ENCODE peak calls at places on chromosomes 16 and 17, in six cellular contexts. B is dorsolateral prefrontal cortex, G is colonic mucosa, I is heart right ventricle, S is kidney epithelial cell, T is fibroblast of lung. Y is an unnamed sample.

GRCh38 chr17:62630365-62631085 is 3.1 kb downstream of the MRC2 start:
- DNase-seq in B (no peak), I (no peak), S (no peak), T (no peak), G (no peak), Y (peak; percentile 31)

GRCh38 chr17:14805348-14805747 is 459.8 kb downstream of the PMP22 start:
- DNase-seq in G (no peak), B (no peak), I (no peak), T (no peak), S (no peak), Y (no peak)

GRCh38 chr16:20638711-20639335 is 58.7 kb downstream of the ACSM1 start:
- DNase-seq in I (no peak), S (no peak), G (no peak), B (no peak), T (no peak), Y (no peak)

GRCh38 chr16:85491798-85492616 is 121.1 kb upstream of the GSE1 start:
- DNase-seq in I (peak; percentile 83), T (peak; percentile 43), S (no peak), B (peak; percentile 69), G (peak; percentile 74), Y (peak; percentile 29)

GRCh38 chr16:52283018-52283417 is 263.9 kb downstream of the TOX3 start:
- DNase-seq in I (no peak), T (peak; percentile 56), B (no peak), S (no peak), G (no peak), Y (no peak)

GRCh38 chr17:75542184-75542583 is 16.7 kb downstream of the LLGL2 start:
- DNase-seq in I (no peak), S (no peak), T (no peak), B (no peak), G (peak; percentile 73), Y (no peak)

GRCh38 chr17:78497115-78497540 is 80.1 kb downstream of the DNAH17 start:
- DNase-seq in I (peak; percentile 76), S (peak; percentile 35), G (peak; percentile 64), T (peak; percentile 73), B (peak; percentile 87), Y (peak; percentile 63)

GRCh38 chr17:56260421-56260820 is 107.1 kb downstream of the ANKFN1 start:
- DNase-seq in S (no peak), I (no peak), B (no peak), G (no peak), T (no peak), Y (no peak)

GRCh38 chr16:46658925-46659324 is 30.1 kb downstream of the VPS35 start:
- DNase-seq in T (no peak), I (peak; percentile 13), G (no peak), B (no peak), S (no peak), Y (no peak)

GRCh38 chr16:55297910-55298175 is 26.2 kb upstream of the IRX6 start:
- DNase-seq in G (no peak), I (no peak), S (peak; percentile 85), T (no peak), B (no peak), Y (peak; percentile 92)

GRCh38 chr16:70324998-70325765 is 21.5 kb upstream of the DDX19A start:
- DNase-seq in I (no peak), S (no peak), G (no peak), T (no peak), B (no peak), Y (no peak)

GRCh38 chr17:31286587-31286986 is 10.5 kb downstream of the OMG start:
- DNase-seq in I (no peak), S (no peak), T (no peak), G (no peak), B (no peak), Y (no peak)

GRCh38 chr17:79042421-79043190 is 18.6 kb downstream of the C1QTNF1 start:
- DNase-seq in B (peak; percentile 52), I (peak; percentile 63), S (no peak), T (peak; percentile 62), G (peak; percentile 86), Y (peak; percentile 55)

GRCh38 chr17:4947411-4948165 is 742 bp downstream of the PFN1 start:
- DNase-seq in B (no peak), S (no peak), G (peak; percentile 80), I (peak; percentile 53), T (peak; percentile 58), Y (no peak)

GRCh38 chr17:45048795-45049563 is 2.5 kb downstream of the DCAKD start:
- DNase-seq in S (no peak), T (no peak), I (no peak), G (no peak), B (no peak), Y (no peak)

GRCh38 chr17:50276588-50277356 is 2.5 kb downstream of the TMEM92 start:
- DNase-seq in T (no peak), G (no peak), I (no peak), S (no peak), B (no peak), Y (peak; percentile 32)

GRCh38 chr17:61335845-61336655 is 63.6 kb upstream of the TBX2 start:
- DNase-seq in S (no peak), B (no peak), T (peak; percentile 90), G (peak; percentile 38), I (no peak), Y (no peak)

GRCh38 chr16:73732681-73733080 is 563.9 kb upstream of the PSMD7 start:
- DNase-seq in B (no peak), G (no peak), T (no peak), I (no peak), S (no peak), Y (no peak)

GRCh38 chr16:29805232-29806095 is 865 bp upstream of the MAZ start:
- DNase-seq in S (no peak), G (peak; percentile 99), I (peak; percentile 98), T (peak; percentile 98), B (peak; percentile 98), Y (peak; percentile 86)

GRCh38 chr17:15963670-15964110 is 18.8 kb downstream of the ADORA2B start:
- DNase-seq in T (peak; percentile 60), B (no peak), I (no peak), G (no peak), S (no peak), Y (peak; percentile 85)

GRCh38 chr17:74444406-74444805 is 12.5 kb downstream of the GPRC5C start:
- DNase-seq in S (no peak), I (no peak), G (no peak), B (no peak), T (peak; percentile 52), Y (no peak)

GRCh38 chr16:85194528-85195270 is 82.4 kb upstream of the CIBAR2 start:
- DNase-seq in T (no peak), B (no peak), I (no peak), S (no peak), G (no peak), Y (no peak)

GRCh38 chr16:73771196-73771595 is 525.4 kb upstream of the PSMD7 start:
- DNase-seq in G (no peak), T (peak; percentile 32), I (no peak), S (peak; percentile 21), B (no peak), Y (no peak)

GRCh38 chr16:49092704-49093103 is 188.9 kb downstream of the CBLN1 start:
- DNase-seq in B (no peak), T (no peak), S (no peak), I (no peak), G (no peak), Y (peak; percentile 18)

GRCh38 chr17:76080207-76080933 is 1.4 kb downstream of the ZACN start:
- DNase-seq in B (no peak), I (no peak), G (no peak), S (no peak), T (no peak), Y (no peak)

GRCh38 chr16:86725401-86725800 is 147.1 kb downstream of the FOXL1 start:
- DNase-seq in S (no peak), T (peak; percentile 62), B (no peak), I (no peak), G (no peak), Y (no peak)

GRCh38 chr16:77541131-77541530 is 106.3 kb upstream of the ADAMTS18 start:
- DNase-seq in T (no peak), G (no peak), B (no peak), I (no peak), S (no peak), Y (no peak)
- H3K4me3 ChIP-seq in T (no peak overlapping the region), G (no peak overlapping the region), B (no peak overlapping the region), I (no peak overlapping the region), S (no peak overlapping the region), Y (no peak overlapping the region)

GRCh38 chr17:58387834-58388233 is 29.5 kb downstream of the RNF43 start:
- DNase-seq in B (no peak), T (no peak), G (peak; percentile 82), S (no peak), I (no peak), Y (no peak)
- H3K27me3 ChIP-seq in B (no peaks in the 10 kb centered on the region), T (no peaks in the 10 kb centered on the region), G (no peaks in the 10 kb centered on the region), S (no peaks in the 10 kb centered on the region), I (no peaks in the 10 kb centered on the region), Y (no peaks in the 10 kb centered on the region)

DNA sequence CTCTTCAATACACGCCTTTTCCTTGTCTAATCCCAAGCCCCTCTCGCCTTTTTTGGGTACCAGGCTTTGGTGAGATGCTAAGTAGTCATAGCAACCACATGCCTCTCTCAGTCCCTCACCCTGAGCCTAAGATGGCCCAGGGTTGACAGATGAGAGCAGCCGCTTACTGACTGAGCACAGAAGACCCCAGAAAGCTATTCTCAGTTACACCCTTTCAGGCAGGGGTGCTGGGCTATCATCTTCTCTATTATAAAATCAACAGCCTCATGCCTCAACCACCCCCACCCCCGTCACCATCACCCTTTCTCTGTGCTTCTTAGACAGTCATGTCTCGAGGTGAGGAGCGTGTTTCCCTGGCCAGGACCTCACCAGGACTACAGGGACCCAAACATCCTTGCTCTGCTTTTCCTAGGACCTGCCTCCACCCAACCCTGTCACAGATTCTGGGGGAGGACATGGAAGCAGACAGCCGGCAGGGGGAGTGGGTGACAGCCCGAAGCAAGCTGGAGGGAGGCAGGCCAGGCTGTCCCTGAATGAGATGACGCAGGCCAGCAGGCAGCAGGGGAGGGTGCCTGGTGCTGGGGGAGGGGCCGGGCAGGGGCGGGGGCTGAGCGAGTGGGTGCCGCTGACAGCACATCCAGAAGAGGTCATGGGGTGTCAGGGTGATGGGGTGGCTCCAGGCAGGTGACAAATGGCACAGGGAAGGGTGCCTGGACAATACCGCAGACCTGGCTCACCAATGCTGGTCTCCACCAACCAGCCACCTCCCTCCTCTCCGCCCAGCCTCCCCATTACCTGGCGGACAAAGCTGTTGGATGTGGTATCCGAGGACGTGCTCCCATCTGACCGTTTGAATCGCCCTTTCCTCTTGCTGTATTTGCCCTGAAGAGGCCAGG is 3.1 kb downstream of the CACNB1 start:
- DNase-seq in I (peak; percentile 71), B (peak; percentile 92), S (no peak), G (no peak), T (peak; percentile 58), Y (no peak)
- H3K4me3 ChIP-seq in I (no peak overlapping the region), B (peak overlapping the region; percentile 87), S (no peak overlapping the region), G (no peak overlapping the region), T (peak overlapping the region; percentile 84), Y (no peak overlapping the region)

GRCh38 chr16:1512774-1513173 is 19.6 kb downstream of the TELO2 start:
- DNase-seq in S (no peak), G (no peak), T (no peak), B (no peak), I (no peak), Y (no peak)

GRCh38 chr16:1512174-1512573 is 19.0 kb downstream of the TELO2 start:
- DNase-seq in I (no peak), B (no peak), T (no peak), G (no peak), S (no peak), Y (no peak)

GRCh38 chr16:1510941-1511351 is 17.8 kb downstream of the TELO2 start:
- DNase-seq in G (no peak), B (no peak), T (no peak), I (no peak), S (no peak), Y (no peak)

GRCh38 chr16:1511662-1512061 is 18.5 kb downstream of the TELO2 start:
- DNase-seq in T (no peak), S (no peak), I (no peak), G (no peak), B (no peak), Y (no peak)

GRCh38 chr16:1514507-1514906 is 19.0 kb upstream of the TMEM204 start:
- DNase-seq in T (no peak), I (no peak), B (no peak), G (no peak), S (no peak), Y (no peak)
- H3K27me3 ChIP-seq in T (no peaks in the 10 kb centered on the region), I (no peaks in the 10 kb centered on the region), B (no peaks in the 10 kb centered on the region), G (no peaks in the 10 kb centered on the region), S (no peaks in the 10 kb centered on the region), Y (no peaks in the 10 kb centered on the region)